ENCODE peak calls at places on chromosomes 16 and 17, in ten cellular contexts. One of them, this sample, is unnamed.

GRCh38 chr16:797120-797420 is 3.5 kb downstream of the GNG13 start:
- ATAC-seq in CD4-positive, CD25-positive, alpha-beta regulatory T cell: no peak
- ATAC-seq in stimulated activated naive CD8-positive, alpha-beta T cell treated with anti-CD3 and anti-CD28 coated beads, Interleukin-15, Interleukin-2, amounts not matched to agents 100 U/mL and 50 U/mL, for 24 hours: peak; percentile 26
- ATAC-seq in heart right ventricle: no peak
- ATAC-seq in upper lobe of right lung: no peak
- ATAC-seq in left cardiac atrium: no peak
- ATAC-seq in left lung: no peak
- ATAC-seq in gastroesophageal sphincter: no peak
- ATAC-seq in Panc1: no peak
- ATAC-seq in K562: peak; percentile 87
- ATAC-seq in this sample: no peak

GRCh38 chr17:69655902-69656301 is 241.4 kb downstream of the MAP2K6 start:
- ATAC-seq in CD4-positive, CD25-positive, alpha-beta regulatory T cell: no peak
- ATAC-seq in stimulated activated naive CD8-positive, alpha-beta T cell treated with anti-CD3 and anti-CD28 coated beads, Interleukin-15, Interleukin-2, amounts not matched to agents 100 U/mL and 50 U/mL, for 24 hours: no peak
- ATAC-seq in heart right ventricle: no peak
- ATAC-seq in upper lobe of right lung: no peak
- ATAC-seq in left cardiac atrium: no peak
- ATAC-seq in left lung: no peak
- ATAC-seq in gastroesophageal sphincter: no peak
- ATAC-seq in Panc1: no peak
- ATAC-seq in K562: no peak
- ATAC-seq in this sample: no peak

GRCh38 chr16:63690267-63690666 is 1431.6 kb downstream of the CDH11 start:
- ATAC-seq in CD4-positive, CD25-positive, alpha-beta regulatory T cell: no peak
- ATAC-seq in stimulated activated naive CD8-positive, alpha-beta T cell treated with anti-CD3 and anti-CD28 coated beads, Interleukin-15, Interleukin-2, amounts not matched to agents 100 U/mL and 50 U/mL, for 24 hours: no peak
- ATAC-seq in heart right ventricle: no peak
- ATAC-seq in upper lobe of right lung: no peak
- ATAC-seq in left cardiac atrium: no peak
- ATAC-seq in left lung: no peak
- ATAC-seq in gastroesophageal sphincter: no peak
- ATAC-seq in Panc1: no peak
- ATAC-seq in K562: no peak
- ATAC-seq in this sample: no peak

GRCh38 chr17:16086957-16087356 is 87.3 kb downstream of the TTC19 start:
- ATAC-seq in CD4-positive, CD25-positive, alpha-beta regulatory T cell: no peak
- ATAC-seq in stimulated activated naive CD8-positive, alpha-beta T cell treated with anti-CD3 and anti-CD28 coated beads, Interleukin-15, Interleukin-2, amounts not matched to agents 100 U/mL and 50 U/mL, for 24 hours: no peak
- ATAC-seq in heart right ventricle: no peak
- ATAC-seq in upper lobe of right lung: no peak
- ATAC-seq in left cardiac atrium: no peak
- ATAC-seq in left lung: no peak
- ATAC-seq in gastroesophageal sphincter: no peak
- ATAC-seq in Panc1: no peak
- ATAC-seq in K562: no peak
- ATAC-seq in this sample: no peak

GRCh38 chr17:1936766-1937165 is 88.4 kb downstream of the RTN4RL1 start:
- ATAC-seq in CD4-positive, CD25-positive, alpha-beta regulatory T cell: no peak
- ATAC-seq in stimulated activated naive CD8-positive, alpha-beta T cell treated with anti-CD3 and anti-CD28 coated beads, Interleukin-15, Interleukin-2, amounts not matched to agents 100 U/mL and 50 U/mL, for 24 hours: no peak
- ATAC-seq in heart right ventricle: no peak
- ATAC-seq in upper lobe of right lung: no peak
- ATAC-seq in left cardiac atrium: no peak
- ATAC-seq in left lung: no peak
- ATAC-seq in gastroesophageal sphincter: no peak
- ATAC-seq in Panc1: no peak
- ATAC-seq in K562: no peak
- ATAC-seq in this sample: no peak

GRCh38 chr17:78022425-78022824 is 63.9 kb downstream of the TNRC6C start:
- ATAC-seq in CD4-positive, CD25-positive, alpha-beta regulatory T cell: no peak
- ATAC-seq in stimulated activated naive CD8-positive, alpha-beta T cell treated with anti-CD3 and anti-CD28 coated beads, Interleukin-15, Interleukin-2, amounts not matched to agents 100 U/mL and 50 U/mL, for 24 hours: no peak
- ATAC-seq in heart right ventricle: no peak
- ATAC-seq in upper lobe of right lung: no peak
- ATAC-seq in left cardiac atrium: no peak
- ATAC-seq in left lung: no peak
- ATAC-seq in gastroesophageal sphincter: no peak
- ATAC-seq in Panc1: no peak
- ATAC-seq in K562: no peak
- ATAC-seq in this sample: peak; percentile 92

GRCh38 chr16:297832-298231 is 14.9 kb downstream of the PDIA2 start:
- ATAC-seq in CD4-positive, CD25-positive, alpha-beta regulatory T cell: no peak
- ATAC-seq in stimulated activated naive CD8-positive, alpha-beta T cell treated with anti-CD3 and anti-CD28 coated beads, Interleukin-15, Interleukin-2, amounts not matched to agents 100 U/mL and 50 U/mL, for 24 hours: no peak
- ATAC-seq in heart right ventricle: no peak
- ATAC-seq in upper lobe of right lung: peak; percentile 4
- ATAC-seq in left cardiac atrium: no peak
- ATAC-seq in left lung: no peak
- ATAC-seq in gastroesophageal sphincter: no peak
- ATAC-seq in Panc1: no peak
- ATAC-seq in K562: no peak
- ATAC-seq in this sample: no peak

GRCh38 chr16:28326881-28327610 is 34.7 kb downstream of the SBK1 start:
- ATAC-seq in CD4-positive, CD25-positive, alpha-beta regulatory T cell: peak; percentile 88
- ATAC-seq in stimulated activated naive CD8-positive, alpha-beta T cell treated with anti-CD3 and anti-CD28 coated beads, Interleukin-15, Interleukin-2, amounts not matched to agents 100 U/mL and 50 U/mL, for 24 hours: peak; percentile 80
- ATAC-seq in heart right ventricle: no peak
- ATAC-seq in upper lobe of right lung: peak; percentile 87
- ATAC-seq in left cardiac atrium: peak; percentile 72
- ATAC-seq in left lung: peak; percentile 80
- ATAC-seq in gastroesophageal sphincter: no peak
- ATAC-seq in Panc1: peak; percentile 64
- ATAC-seq in K562: peak; percentile 88
- ATAC-seq in this sample: peak; percentile 87

GRCh38 chr16:80720759-80721470 is 83.5 kb downstream of the CDYL2 start:
- ATAC-seq in CD4-positive, CD25-positive, alpha-beta regulatory T cell: no peak
- ATAC-seq in stimulated activated naive CD8-positive, alpha-beta T cell treated with anti-CD3 and anti-CD28 coated beads, Interleukin-15, Interleukin-2, amounts not matched to agents 100 U/mL and 50 U/mL, for 24 hours: no peak
- ATAC-seq in heart right ventricle: no peak
- ATAC-seq in upper lobe of right lung: no peak
- ATAC-seq in left cardiac atrium: no peak
- ATAC-seq in left lung: no peak
- ATAC-seq in gastroesophageal sphincter: no peak
- ATAC-seq in Panc1: no peak
- ATAC-seq in K562: no peak
- ATAC-seq in this sample: no peak

GRCh38 chr16:57045694-57046381 is 46.5 kb upstream of the CPNE2 start:
- ATAC-seq in CD4-positive, CD25-positive, alpha-beta regulatory T cell: no peak
- ATAC-seq in stimulated activated naive CD8-positive, alpha-beta T cell treated with anti-CD3 and anti-CD28 coated beads, Interleukin-15, Interleukin-2, amounts not matched to agents 100 U/mL and 50 U/mL, for 24 hours: no peak
- ATAC-seq in heart right ventricle: peak; percentile 59
- ATAC-seq in upper lobe of right lung: peak; percentile 64
- ATAC-seq in left cardiac atrium: peak; percentile 70
- ATAC-seq in left lung: peak; percentile 63
- ATAC-seq in gastroesophageal sphincter: peak; percentile 80
- ATAC-seq in Panc1: peak; percentile 84
- ATAC-seq in K562: peak; percentile 94
- ATAC-seq in this sample: peak; percentile 74

GRCh38 chr17:65553646-65554567 is 7.5 kb downstream of the AXIN2 start:
- ATAC-seq in CD4-positive, CD25-positive, alpha-beta regulatory T cell: no peak
- ATAC-seq in stimulated activated naive CD8-positive, alpha-beta T cell treated with anti-CD3 and anti-CD28 coated beads, Interleukin-15, Interleukin-2, amounts not matched to agents 100 U/mL and 50 U/mL, for 24 hours: no peak
- ATAC-seq in heart right ventricle: no peak
- ATAC-seq in upper lobe of right lung: no peak
- ATAC-seq in left cardiac atrium: no peak
- ATAC-seq in left lung: no peak
- ATAC-seq in gastroesophageal sphincter: no peak
- ATAC-seq in Panc1: no peak
- ATAC-seq in K562: no peak
- ATAC-seq in this sample: peak; percentile 82

GRCh38 chr17:73363788-73364522 is 52.2 kb upstream of the CDC42EP4 start:
- ATAC-seq in CD4-positive, CD25-positive, alpha-beta regulatory T cell: no peak
- ATAC-seq in stimulated activated naive CD8-positive, alpha-beta T cell treated with anti-CD3 and anti-CD28 coated beads, Interleukin-15, Interleukin-2, amounts not matched to agents 100 U/mL and 50 U/mL, for 24 hours: no peak
- ATAC-seq in heart right ventricle: no peak
- ATAC-seq in upper lobe of right lung: no peak
- ATAC-seq in left cardiac atrium: no peak
- ATAC-seq in left lung: no peak
- ATAC-seq in gastroesophageal sphincter: no peak
- ATAC-seq in Panc1: no peak
- ATAC-seq in K562: no peak
- ATAC-seq in this sample: no peak

GRCh38 chr17:14693382-14693781 is 392.5 kb downstream of the HS3ST3B1 start:
- ATAC-seq in CD4-positive, CD25-positive, alpha-beta regulatory T cell: no peak
- ATAC-seq in stimulated activated naive CD8-positive, alpha-beta T cell treated with anti-CD3 and anti-CD28 coated beads, Interleukin-15, Interleukin-2, amounts not matched to agents 100 U/mL and 50 U/mL, for 24 hours: no peak
- ATAC-seq in heart right ventricle: no peak
- ATAC-seq in upper lobe of right lung: peak; percentile 74
- ATAC-seq in left cardiac atrium: no peak
- ATAC-seq in left lung: no peak
- ATAC-seq in gastroesophageal sphincter: no peak
- ATAC-seq in Panc1: no peak
- ATAC-seq in K562: no peak
- ATAC-seq in this sample: no peak

GRCh38 chr17:42901535-42902229 is 1.1 kb downstream of the G6PC1 start:
- ATAC-seq in CD4-positive, CD25-positive, alpha-beta regulatory T cell: no peak
- ATAC-seq in stimulated activated naive CD8-positive, alpha-beta T cell treated with anti-CD3 and anti-CD28 coated beads, Interleukin-15, Interleukin-2, amounts not matched to agents 100 U/mL and 50 U/mL, for 24 hours: no peak
- ATAC-seq in heart right ventricle: no peak
- ATAC-seq in upper lobe of right lung: no peak
- ATAC-seq in left cardiac atrium: no peak
- ATAC-seq in left lung: no peak
- ATAC-seq in gastroesophageal sphincter: no peak
- ATAC-seq in Panc1: no peak
- ATAC-seq in K562: no peak
- ATAC-seq in this sample: no peak

GRCh38 chr16:53946745-53947386 is 242.9 kb downstream of the FTO start:
- ATAC-seq in CD4-positive, CD25-positive, alpha-beta regulatory T cell: no peak
- ATAC-seq in stimulated activated naive CD8-positive, alpha-beta T cell treated with anti-CD3 and anti-CD28 coated beads, Interleukin-15, Interleukin-2, amounts not matched to agents 100 U/mL and 50 U/mL, for 24 hours: no peak
- ATAC-seq in heart right ventricle: no peak
- ATAC-seq in upper lobe of right lung: no peak
- ATAC-seq in left cardiac atrium: no peak
- ATAC-seq in left lung: no peak
- ATAC-seq in gastroesophageal sphincter: no peak
- ATAC-seq in Panc1: no peak
- ATAC-seq in K562: no peak
- ATAC-seq in this sample: no peak

GRCh38 chr17:62732125-62732524 is 76.0 kb downstream of the MARCHF10 start:
- ATAC-seq in CD4-positive, CD25-positive, alpha-beta regulatory T cell: no peak
- ATAC-seq in stimulated activated naive CD8-positive, alpha-beta T cell treated with anti-CD3 and anti-CD28 coated beads, Interleukin-15, Interleukin-2, amounts not matched to agents 100 U/mL and 50 U/mL, for 24 hours: no peak
- ATAC-seq in heart right ventricle: no peak
- ATAC-seq in upper lobe of right lung: no peak
- ATAC-seq in left cardiac atrium: no peak
- ATAC-seq in left lung: peak; percentile 40
- ATAC-seq in gastroesophageal sphincter: no peak
- ATAC-seq in Panc1: no peak
- ATAC-seq in K562: no peak
- ATAC-seq in this sample: no peak

GRCh38 chr16:79007614-79008013 is 592.9 kb downstream of the MAF start:
- ATAC-seq in CD4-positive, CD25-positive, alpha-beta regulatory T cell: peak; percentile 42
- ATAC-seq in stimulated activated naive CD8-positive, alpha-beta T cell treated with anti-CD3 and anti-CD28 coated beads, Interleukin-15, Interleukin-2, amounts not matched to agents 100 U/mL and 50 U/mL, for 24 hours: peak; percentile 75
- ATAC-seq in heart right ventricle: no peak
- ATAC-seq in upper lobe of right lung: no peak
- ATAC-seq in left cardiac atrium: no peak
- ATAC-seq in left lung: no peak
- ATAC-seq in gastroesophageal sphincter: no peak
- ATAC-seq in Panc1: no peak
- ATAC-seq in K562: no peak
- ATAC-seq in this sample: no peak

GRCh38 chr17:1562178-1562643 is 381 bp downstream of the PITPNA start:
- ATAC-seq in CD4-positive, CD25-positive, alpha-beta regulatory T cell: peak; percentile 12
- ATAC-seq in stimulated activated naive CD8-positive, alpha-beta T cell treated with anti-CD3 and anti-CD28 coated beads, Interleukin-15, Interleukin-2, amounts not matched to agents 100 U/mL and 50 U/mL, for 24 hours: peak; percentile 25
- ATAC-seq in heart right ventricle: peak; percentile 48
- ATAC-seq in upper lobe of right lung: peak; percentile 61
- ATAC-seq in left cardiac atrium: peak; percentile 39
- ATAC-seq in left lung: peak; percentile 25
- ATAC-seq in gastroesophageal sphincter: peak; percentile 76
- ATAC-seq in Panc1: peak; percentile 68
- ATAC-seq in K562: peak; percentile 10
- ATAC-seq in this sample: peak; percentile 5

GRCh38 chr17:57234252-57235092 is 21.9 kb upstream of the MSI2 start:
- ATAC-seq in CD4-positive, CD25-positive, alpha-beta regulatory T cell: no peak
- ATAC-seq in stimulated activated naive CD8-positive, alpha-beta T cell treated with anti-CD3 and anti-CD28 coated beads, Interleukin-15, Interleukin-2, amounts not matched to agents 100 U/mL and 50 U/mL, for 24 hours: no peak
- ATAC-seq in heart right ventricle: no peak
- ATAC-seq in upper lobe of right lung: no peak
- ATAC-seq in left cardiac atrium: no peak
- ATAC-seq in left lung: no peak
- ATAC-seq in gastroesophageal sphincter: no peak
- ATAC-seq in Panc1: no peak
- ATAC-seq in K562: no peak
- ATAC-seq in this sample: no peak

GRCh38 chr16:66369055-66369592 is 2.6 kb downstream of the CDH5 start:
- ATAC-seq in CD4-positive, CD25-positive, alpha-beta regulatory T cell: no peak
- ATAC-seq in stimulated activated naive CD8-positive, alpha-beta T cell treated with anti-CD3 and anti-CD28 coated beads, Interleukin-15, Interleukin-2, amounts not matched to agents 100 U/mL and 50 U/mL, for 24 hours: no peak
- ATAC-seq in heart right ventricle: no peak
- ATAC-seq in upper lobe of right lung: peak; percentile 60
- ATAC-seq in left cardiac atrium: peak; percentile 12
- ATAC-seq in left lung: peak; percentile 22
- ATAC-seq in gastroesophageal sphincter: no peak
- ATAC-seq in Panc1: no peak
- ATAC-seq in K562: no peak
- ATAC-seq in this sample: no peak

GRCh38 chr17:50502643-50502990 is 5.6 kb upstream of the MYCBPAP start:
- ATAC-seq in CD4-positive, CD25-positive, alpha-beta regulatory T cell: no peak
- ATAC-seq in stimulated activated naive CD8-positive, alpha-beta T cell treated with anti-CD3 and anti-CD28 coated beads, Interleukin-15, Interleukin-2, amounts not matched to agents 100 U/mL and 50 U/mL, for 24 hours: peak; percentile 15
- ATAC-seq in heart right ventricle: no peak
- ATAC-seq in upper lobe of right lung: no peak
- ATAC-seq in left cardiac atrium: no peak
- ATAC-seq in left lung: no peak
- ATAC-seq in gastroesophageal sphincter: no peak
- ATAC-seq in Panc1: peak; percentile 26
- ATAC-seq in K562: peak; percentile 42
- ATAC-seq in this sample: no peak

GRCh38 chr16:23301251-23302044 is 654 bp upstream of the SCNN1B start:
- ATAC-seq in CD4-positive, CD25-positive, alpha-beta regulatory T cell: no peak
- ATAC-seq in stimulated activated naive CD8-positive, alpha-beta T cell treated with anti-CD3 and anti-CD28 coated beads, Interleukin-15, Interleukin-2, amounts not matched to agents 100 U/mL and 50 U/mL, for 24 hours: no peak
- ATAC-seq in heart right ventricle: no peak
- ATAC-seq in upper lobe of right lung: peak; percentile 6
- ATAC-seq in left cardiac atrium: no peak
- ATAC-seq in left lung: no peak
- ATAC-seq in gastroesophageal sphincter: no peak
- ATAC-seq in Panc1: peak; percentile 4
- ATAC-seq in K562: no peak
- ATAC-seq in this sample: no peak

GRCh38 chr16:79271583-79271982 is 329.0 kb downstream of the MAF start:
- ATAC-seq in CD4-positive, CD25-positive, alpha-beta regulatory T cell: no peak
- ATAC-seq in stimulated activated naive CD8-positive, alpha-beta T cell treated with anti-CD3 and anti-CD28 coated beads, Interleukin-15, Interleukin-2, amounts not matched to agents 100 U/mL and 50 U/mL, for 24 hours: no peak
- ATAC-seq in heart right ventricle: no peak
- ATAC-seq in upper lobe of right lung: no peak
- ATAC-seq in left cardiac atrium: no peak
- ATAC-seq in left lung: no peak
- ATAC-seq in gastroesophageal sphincter: no peak
- ATAC-seq in Panc1: no peak
- ATAC-seq in K562: no peak
- ATAC-seq in this sample: no peak

GRCh38 chr17:80738987-80739730 is 194.5 kb downstream of the RPTOR start:
- ATAC-seq in CD4-positive, CD25-positive, alpha-beta regulatory T cell: no peak
- ATAC-seq in stimulated activated naive CD8-positive, alpha-beta T cell treated with anti-CD3 and anti-CD28 coated beads, Interleukin-15, Interleukin-2, amounts not matched to agents 100 U/mL and 50 U/mL, for 24 hours: no peak
- ATAC-seq in heart right ventricle: no peak
- ATAC-seq in upper lobe of right lung: no peak
- ATAC-seq in left cardiac atrium: no peak
- ATAC-seq in left lung: no peak
- ATAC-seq in gastroesophageal sphincter: no peak
- ATAC-seq in Panc1: no peak
- ATAC-seq in K562: no peak
- ATAC-seq in this sample: no peak

GRCh38 chr16:75570351-75571104 is 4.3 kb downstream of the GABARAPL2 start:
- ATAC-seq in CD4-positive, CD25-positive, alpha-beta regulatory T cell: no peak
- ATAC-seq in stimulated activated naive CD8-positive, alpha-beta T cell treated with anti-CD3 and anti-CD28 coated beads, Interleukin-15, Interleukin-2, amounts not matched to agents 100 U/mL and 50 U/mL, for 24 hours: no peak
- ATAC-seq in heart right ventricle: no peak
- ATAC-seq in upper lobe of right lung: no peak
- ATAC-seq in left cardiac atrium: no peak
- ATAC-seq in left lung: no peak
- ATAC-seq in gastroesophageal sphincter: no peak
- ATAC-seq in Panc1: no peak
- ATAC-seq in K562: no peak
- ATAC-seq in this sample: no peak

GRCh38 chr16:69411064-69411985 is 13.1 kb upstream of the CYB5B start:
- ATAC-seq in CD4-positive, CD25-positive, alpha-beta regulatory T cell: peak; percentile 31
- ATAC-seq in stimulated activated naive CD8-positive, alpha-beta T cell treated with anti-CD3 and anti-CD28 coated beads, Interleukin-15, Interleukin-2, amounts not matched to agents 100 U/mL and 50 U/mL, for 24 hours: peak; percentile 83
- ATAC-seq in heart right ventricle: no peak
- ATAC-seq in upper lobe of right lung: no peak
- ATAC-seq in left cardiac atrium: no peak
- ATAC-seq in left lung: no peak
- ATAC-seq in gastroesophageal sphincter: no peak
- ATAC-seq in Panc1: no peak
- ATAC-seq in K562: no peak
- ATAC-seq in this sample: no peak

GRCh38 chr17:58384900-58385299 is 32.4 kb downstream of the RNF43 start:
- ATAC-seq in CD4-positive, CD25-positive, alpha-beta regulatory T cell: no peak
- ATAC-seq in stimulated activated naive CD8-positive, alpha-beta T cell treated with anti-CD3 and anti-CD28 coated beads, Interleukin-15, Interleukin-2, amounts not matched to agents 100 U/mL and 50 U/mL, for 24 hours: no peak
- ATAC-seq in heart right ventricle: no peak
- ATAC-seq in upper lobe of right lung: peak; percentile 47
- ATAC-seq in left cardiac atrium: no peak
- ATAC-seq in left lung: no peak
- ATAC-seq in gastroesophageal sphincter: no peak
- ATAC-seq in Panc1: no peak
- ATAC-seq in K562: no peak
- ATAC-seq in this sample: no peak

GRCh38 chr17:14361945-14362508 is 61.1 kb downstream of the HS3ST3B1 start:
- ATAC-seq in CD4-positive, CD25-positive, alpha-beta regulatory T cell: no peak
- ATAC-seq in stimulated activated naive CD8-positive, alpha-beta T cell treated with anti-CD3 and anti-CD28 coated beads, Interleukin-15, Interleukin-2, amounts not matched to agents 100 U/mL and 50 U/mL, for 24 hours: no peak
- ATAC-seq in heart right ventricle: no peak
- ATAC-seq in upper lobe of right lung: peak; percentile 57
- ATAC-seq in left cardiac atrium: no peak
- ATAC-seq in left lung: peak; percentile 72
- ATAC-seq in gastroesophageal sphincter: no peak
- ATAC-seq in Panc1: no peak
- ATAC-seq in K562: peak; percentile 42
- ATAC-seq in this sample: no peak

This sample was measured in SK-N-SH treated with all-trans-retinoic acid at 6 μM for 48 hours.